ENCODE peak calls at places on chromosomes 12 and 14, in five cellular contexts. H, Z, D, O and G are unnamed samples.
A peak's percentile ranks its signal among the peaks of the same experiment; 100 is the strongest.

GRCh38 chr14:63030113-63030512 is 15.1 kb downstream of the KCNH5 start:
- DNase-seq in H (peak; percentile 54), Z (no peak), D (no peak), O (no peak), G (no peak)

GRCh38 chr12:88529531-88530488 is 50.5 kb downstream of the KITLG start:
- DNase-seq in H (no peak), Z (no peak), D (no peak), O (no peak), G (no peak)

GRCh38 chr14:20742132-20742531 is 3.6 kb upstream of the EDDM3A start:
- DNase-seq in H (no peak), Z (no peak), D (no peak), O (no peak), G (no peak)

GRCh38 chr12:121657305-121658008 is 12.0 kb downstream of the MORN3 start:
- DNase-seq in H (no peak), Z (no peak), D (no peak), O (no peak), G (no peak)

GRCh38 chr12:68884251-68884650 is 48.7 kb downstream of the CPM start:
- DNase-seq in H (no peak), Z (no peak), D (no peak), O (no peak), G (no peak)

GRCh38 chr12:67742461-67742860 is 93.9 kb downstream of the DYRK2 start:
- DNase-seq in H (no peak), Z (no peak), D (no peak), O (peak; percentile 10), G (peak; percentile 54)

GRCh38 chr14:50778757-50779483 is 52.0 kb downstream of the NIN start:
- DNase-seq in H (no peak), Z (no peak), D (peak; percentile 42), O (peak; percentile 28), G (no peak)

GRCh38 chr12:105775351-105775750 is 363.4 kb downstream of the NUAK1 start:
- DNase-seq in H (no peak), Z (no peak), D (peak; percentile 68), O (peak; percentile 15), G (peak; percentile 49)

GRCh38 chr12:125418902-125419564 is 353.8 kb downstream of the AACS start:
- DNase-seq in H (no peak), Z (no peak), D (no peak), O (no peak), G (no peak)

GRCh38 chr12:42568952-42569916 is 20.3 kb downstream of the PRICKLE1 start:
- DNase-seq in H (no peak), Z (peak; percentile 49), D (peak; percentile 76), O (peak; percentile 83), G (peak; percentile 85)

DNA sequence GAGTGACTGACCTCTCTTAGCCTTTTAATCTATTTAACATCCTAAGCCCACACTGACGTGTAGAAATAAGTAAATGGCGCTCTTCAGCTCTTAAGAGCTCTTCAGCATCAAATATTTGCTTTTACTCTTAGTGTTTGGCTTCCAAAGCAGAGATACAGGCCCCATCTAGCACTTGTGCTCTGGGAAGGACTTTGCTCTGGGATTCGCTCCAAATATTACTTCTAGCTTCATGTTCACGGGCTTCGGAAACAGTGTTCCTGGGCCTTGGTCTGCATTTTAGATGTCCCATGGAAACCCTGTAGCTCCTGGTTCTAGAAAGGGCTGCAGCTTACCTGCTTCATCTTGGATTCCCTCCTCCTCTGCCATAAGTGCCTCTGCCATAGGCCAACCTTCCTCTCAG is 2.7 kb upstream of the NKX2-8 start:
- DNase-seq in H (no peak), Z (no peak), D (no peak), O (no peak), G (no peak)
- H3K9ac ChIP-seq in H (no peak overlapping the region), Z (no peak overlapping the region), D (no peak overlapping the region), O (no peak overlapping the region), G (no peak overlapping the region)

GRCh38 chr14:33972522-33973162 is 21.8 kb upstream of the EGLN3 start:
- DNase-seq in H (peak; percentile 59), Z (no peak), D (no peak), O (no peak), G (no peak)
- H3K4me1 ChIP-seq in H (no peaks in the 10 kb centered on the region), Z (no peaks in the 10 kb centered on the region), D (no peaks in the 10 kb centered on the region), O (no peaks in the 10 kb centered on the region), G (no peaks in the 10 kb centered on the region)

GRCh38 chr14:68140111-68140741 is 320.6 kb downstream of the RAD51B start:
- DNase-seq in H (peak; percentile 50), Z (peak; percentile 95), D (peak; percentile 96), O (peak; percentile 96), G (peak; percentile 89)
- H3K9ac ChIP-seq in H (no peak overlapping the region), Z (peak overlapping the region; percentile 48), D (peak overlapping the region; percentile 84), O (peak overlapping the region; percentile 49), G (peak overlapping the region; percentile 20)

GRCh38 chr12:118855858-118856257 is 125.5 kb upstream of the SRRM4 start:
- DNase-seq in H (no peak), Z (no peak), D (no peak), O (no peak), G (no peak)

GRCh38 chr12:118853634-118854033 is 127.7 kb upstream of the SRRM4 start:
- DNase-seq in H (peak; percentile 74), Z (no peak), D (no peak), O (no peak), G (no peak)

DNA sequence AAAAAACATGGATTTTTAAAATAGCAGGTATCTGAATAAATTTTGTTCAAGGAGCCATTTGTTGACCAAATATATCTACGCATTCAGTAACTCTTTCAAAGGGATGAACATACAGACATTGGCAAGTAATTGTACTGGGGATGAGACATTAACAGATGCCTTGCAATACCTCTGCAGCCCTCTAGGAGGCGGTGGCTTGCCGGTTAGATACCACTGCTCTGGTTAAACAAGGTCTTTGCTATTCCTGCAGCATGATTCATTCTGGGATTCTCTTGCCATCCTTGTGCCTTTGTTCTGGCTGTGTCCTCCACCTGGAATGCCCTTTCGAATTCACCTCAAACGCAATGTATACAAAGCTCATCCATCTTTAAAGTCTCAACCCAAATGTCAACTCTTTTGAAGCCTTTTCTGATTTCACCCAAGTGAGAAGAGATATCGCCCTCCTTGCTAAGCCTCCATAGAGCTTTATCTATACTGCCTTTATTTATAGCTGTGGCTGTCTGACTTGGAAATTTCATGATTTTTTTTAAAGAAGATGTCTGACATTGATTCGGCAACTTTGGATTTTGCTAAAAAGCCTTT is 131.0 kb upstream of the SRRM4 start:
- DNase-seq in H (peak; percentile 92), Z (peak; percentile 13), D (no peak), O (no peak), G (no peak)
- H3K4me1 ChIP-seq in H (no peaks in the 10 kb centered on the region), Z (no peaks in the 10 kb centered on the region), D (no peaks in the 10 kb centered on the region), O (no peaks in the 10 kb centered on the region), G (no peaks in the 10 kb centered on the region)

GRCh38 chr12:117273091-117273490 is 82.8 kb upstream of the FBXO21 start:
- DNase-seq in H (no peak), Z (no peak), D (no peak), O (no peak), G (no peak)

GRCh38 chr12:117277875-117278274 is 83.6 kb downstream of the NOS1 start:
- DNase-seq in H (peak; percentile 76), Z (no peak), D (no peak), O (no peak), G (no peak)

GRCh38 chr12:117272690-117273089 is 82.4 kb upstream of the FBXO21 start:
- DNase-seq in H (no peak), Z (no peak), D (no peak), O (no peak), G (no peak)
- H3K9ac ChIP-seq in H (no peak overlapping the region), Z (no peak overlapping the region), D (no peak overlapping the region), O (no peak overlapping the region), G (no peak overlapping the region)

GRCh38 chr12:54389139-54389508 is 4.6 kb upstream of the ZNF385A start:
- DNase-seq in H (no peak), Z (no peak), D (no peak), O (no peak), G (no peak)
- H3K4me1 ChIP-seq in H (peaks cover 27% of the 10 kb centered on the region), Z (peaks cover 77% of the 10 kb centered on the region), D (no peaks in the 10 kb centered on the region), O (no peaks in the 10 kb centered on the region), G (peaks cover 23% of the 10 kb centered on the region)